ENCODE peak calls at places on chromosomes 1 and 21, in five cellular contexts. One of them, this sample, is unnamed.

GRCh38 chr1:43238104-43238503 is 31.7 kb upstream of the TMEM125 start:
- DNase-seq in ascending aorta: no peak
- DNase-seq in mesothelial cell of epicardium: peak
- DNase-seq in Calu3: peak
- DNase-seq in activated CD4-positive, alpha-beta memory T cell treated with anti-CD3 and anti-CD28 coated beads, Interleukin-2, amount 10 ng/mL, durations not matched to agents 7 days and 5 days: peak
- DNase-seq in this sample: peak

GRCh38 chr1:6260961-6261614 is at the start of gene GPR153:
- DNase-seq in ascending aorta: no peak
- DNase-seq in mesothelial cell of epicardium: peak
- DNase-seq in Calu3: peak
- DNase-seq in activated CD4-positive, alpha-beta memory T cell treated with anti-CD3 and anti-CD28 coated beads, Interleukin-2, amount 10 ng/mL, durations not matched to agents 7 days and 5 days: peak
- DNase-seq in this sample: no peak

GRCh38 chr1:117003253-117003875 is 1.8 kb downstream of the CD101 start:
- DNase-seq in ascending aorta: no peak
- DNase-seq in mesothelial cell of epicardium: no peak
- DNase-seq in Calu3: no peak
- DNase-seq in activated CD4-positive, alpha-beta memory T cell treated with anti-CD3 and anti-CD28 coated beads, Interleukin-2, amount 10 ng/mL, durations not matched to agents 7 days and 5 days: no peak
- DNase-seq in this sample: no peak

GRCh38 chr1:109980324-109981127 is 4.0 kb upstream of the AHCYL1 start:
- DNase-seq in ascending aorta: no peak
- DNase-seq in mesothelial cell of epicardium: no peak
- DNase-seq in Calu3: peak
- DNase-seq in activated CD4-positive, alpha-beta memory T cell treated with anti-CD3 and anti-CD28 coated beads, Interleukin-2, amount 10 ng/mL, durations not matched to agents 7 days and 5 days: peak
- DNase-seq in this sample: no peak

GRCh38 chr1:192263436-192263835 is 53.4 kb upstream of the RGS21 start:
- DNase-seq in ascending aorta: no peak
- DNase-seq in mesothelial cell of epicardium: no peak
- DNase-seq in Calu3: no peak
- DNase-seq in activated CD4-positive, alpha-beta memory T cell treated with anti-CD3 and anti-CD28 coated beads, Interleukin-2, amount 10 ng/mL, durations not matched to agents 7 days and 5 days: no peak
- DNase-seq in this sample: no peak

GRCh38 chr1:187342495-187342894 is 513.7 kb downstream of the PLA2G4A start:
- DNase-seq in ascending aorta: no peak
- DNase-seq in mesothelial cell of epicardium: no peak
- DNase-seq in Calu3: no peak
- DNase-seq in activated CD4-positive, alpha-beta memory T cell treated with anti-CD3 and anti-CD28 coated beads, Interleukin-2, amount 10 ng/mL, durations not matched to agents 7 days and 5 days: no peak
- DNase-seq in this sample: no peak

GRCh38 chr1:203187306-203188264 is 1.1 kb upstream of the CHI3L1 start:
- DNase-seq in ascending aorta: no peak
- DNase-seq in mesothelial cell of epicardium: no peak
- DNase-seq in Calu3: no peak
- DNase-seq in activated CD4-positive, alpha-beta memory T cell treated with anti-CD3 and anti-CD28 coated beads, Interleukin-2, amount 10 ng/mL, durations not matched to agents 7 days and 5 days: no peak
- DNase-seq in this sample: no peak

GRCh38 chr21:46424621-46425020 is 34.1 kb upstream of the DIP2A start:
- DNase-seq in ascending aorta: no peak
- DNase-seq in mesothelial cell of epicardium: no peak
- DNase-seq in Calu3: no peak
- DNase-seq in activated CD4-positive, alpha-beta memory T cell treated with anti-CD3 and anti-CD28 coated beads, Interleukin-2, amount 10 ng/mL, durations not matched to agents 7 days and 5 days: peak
- DNase-seq in this sample: no peak

GRCh38 chr1:24294757-24295371 is 24.3 kb upstream of the GRHL3 start:
- DNase-seq in ascending aorta: no peak
- DNase-seq in mesothelial cell of epicardium: no peak
- DNase-seq in Calu3: no peak
- DNase-seq in activated CD4-positive, alpha-beta memory T cell treated with anti-CD3 and anti-CD28 coated beads, Interleukin-2, amount 10 ng/mL, durations not matched to agents 7 days and 5 days: no peak
- DNase-seq in this sample: peak

GRCh38 chr1:158607296-158607695 is 2.2 kb downstream of the OR10Z1 start:
- DNase-seq in ascending aorta: no peak
- DNase-seq in mesothelial cell of epicardium: no peak
- DNase-seq in Calu3: no peak
- DNase-seq in activated CD4-positive, alpha-beta memory T cell treated with anti-CD3 and anti-CD28 coated beads, Interleukin-2, amount 10 ng/mL, durations not matched to agents 7 days and 5 days: no peak
- DNase-seq in this sample: no peak

GRCh38 chr1:229370601-229371021 is 27.8 kb upstream of the CCSAP start:
- DNase-seq in ascending aorta: no peak
- DNase-seq in mesothelial cell of epicardium: no peak
- DNase-seq in Calu3: no peak
- DNase-seq in activated CD4-positive, alpha-beta memory T cell treated with anti-CD3 and anti-CD28 coated beads, Interleukin-2, amount 10 ng/mL, durations not matched to agents 7 days and 5 days: no peak
- DNase-seq in this sample: no peak

GRCh38 chr1:6351480-6352137 is 42.0 kb downstream of the ACOT7 start:
- DNase-seq in ascending aorta: no peak
- DNase-seq in mesothelial cell of epicardium: no peak
- DNase-seq in Calu3: no peak
- DNase-seq in activated CD4-positive, alpha-beta memory T cell treated with anti-CD3 and anti-CD28 coated beads, Interleukin-2, amount 10 ng/mL, durations not matched to agents 7 days and 5 days: no peak
- DNase-seq in this sample: no peak

GRCh38 chr21:45532826-45533730 is 9.2 kb downstream of the SLC19A1 start:
- DNase-seq in ascending aorta: no peak
- DNase-seq in mesothelial cell of epicardium: no peak
- DNase-seq in Calu3: no peak
- DNase-seq in activated CD4-positive, alpha-beta memory T cell treated with anti-CD3 and anti-CD28 coated beads, Interleukin-2, amount 10 ng/mL, durations not matched to agents 7 days and 5 days: no peak
- DNase-seq in this sample: no peak

GRCh38 chr1:159949891-159950480 is 4.1 kb downstream of the SLAMF9 start:
- DNase-seq in ascending aorta: no peak
- DNase-seq in mesothelial cell of epicardium: no peak
- DNase-seq in Calu3: no peak
- DNase-seq in activated CD4-positive, alpha-beta memory T cell treated with anti-CD3 and anti-CD28 coated beads, Interleukin-2, amount 10 ng/mL, durations not matched to agents 7 days and 5 days: no peak
- DNase-seq in this sample: no peak

GRCh38 chr1:62687421-62687902 is 724 bp downstream of the DOCK7 start:
- DNase-seq in ascending aorta: no peak
- DNase-seq in mesothelial cell of epicardium: no peak
- DNase-seq in Calu3: peak
- DNase-seq in activated CD4-positive, alpha-beta memory T cell treated with anti-CD3 and anti-CD28 coated beads, Interleukin-2, amount 10 ng/mL, durations not matched to agents 7 days and 5 days: peak
- DNase-seq in this sample: peak

GRCh38 chr1:64956241-64956640 is 10.1 kb downstream of the JAK1 start:
- DNase-seq in ascending aorta: no peak
- DNase-seq in mesothelial cell of epicardium: no peak
- DNase-seq in Calu3: no peak
- DNase-seq in activated CD4-positive, alpha-beta memory T cell treated with anti-CD3 and anti-CD28 coated beads, Interleukin-2, amount 10 ng/mL, durations not matched to agents 7 days and 5 days: no peak
- DNase-seq in this sample: peak

GRCh38 chr1:89104687-89105086 is 21.2 kb downstream of the GBP2 start:
- DNase-seq in ascending aorta: no peak
- DNase-seq in mesothelial cell of epicardium: no peak
- DNase-seq in Calu3: no peak
- DNase-seq in activated CD4-positive, alpha-beta memory T cell treated with anti-CD3 and anti-CD28 coated beads, Interleukin-2, amount 10 ng/mL, durations not matched to agents 7 days and 5 days: no peak
- DNase-seq in this sample: no peak

GRCh38 chr1:82731216-82731615 is 930.5 kb downstream of the ADGRL2 start:
- DNase-seq in ascending aorta: no peak
- DNase-seq in mesothelial cell of epicardium: no peak
- DNase-seq in Calu3: no peak
- DNase-seq in activated CD4-positive, alpha-beta memory T cell treated with anti-CD3 and anti-CD28 coated beads, Interleukin-2, amount 10 ng/mL, durations not matched to agents 7 days and 5 days: no peak
- DNase-seq in this sample: no peak

GRCh38 chr1:71783096-71783495 is 499.2 kb downstream of the NEGR1 start:
- DNase-seq in ascending aorta: no peak
- DNase-seq in mesothelial cell of epicardium: no peak
- DNase-seq in Calu3: no peak
- DNase-seq in activated CD4-positive, alpha-beta memory T cell treated with anti-CD3 and anti-CD28 coated beads, Interleukin-2, amount 10 ng/mL, durations not matched to agents 7 days and 5 days: no peak
- DNase-seq in this sample: no peak

GRCh38 chr1:20590313-20590777 is 1.4 kb downstream of the CDA start:
- DNase-seq in ascending aorta: no peak
- DNase-seq in mesothelial cell of epicardium: no peak
- DNase-seq in Calu3: no peak
- DNase-seq in activated CD4-positive, alpha-beta memory T cell treated with anti-CD3 and anti-CD28 coated beads, Interleukin-2, amount 10 ng/mL, durations not matched to agents 7 days and 5 days: no peak
- DNase-seq in this sample: no peak

GRCh38 chr1:96080925-96081324 is 640.7 kb upstream of the PTBP2 start:
- DNase-seq in ascending aorta: no peak
- DNase-seq in mesothelial cell of epicardium: no peak
- DNase-seq in Calu3: no peak
- DNase-seq in activated CD4-positive, alpha-beta memory T cell treated with anti-CD3 and anti-CD28 coated beads, Interleukin-2, amount 10 ng/mL, durations not matched to agents 7 days and 5 days: no peak
- DNase-seq in this sample: no peak

GRCh38 chr21:37413553-37414291 is 47.1 kb downstream of the DYRK1A start:
- DNase-seq in ascending aorta: no peak
- DNase-seq in mesothelial cell of epicardium: no peak
- DNase-seq in Calu3: no peak
- DNase-seq in activated CD4-positive, alpha-beta memory T cell treated with anti-CD3 and anti-CD28 coated beads, Interleukin-2, amount 10 ng/mL, durations not matched to agents 7 days and 5 days: no peak
- DNase-seq in this sample: no peak

GRCh38 chr1:64282353-64282752 is 78.9 kb downstream of the UBE2U start:
- DNase-seq in ascending aorta: no peak
- DNase-seq in mesothelial cell of epicardium: peak
- DNase-seq in Calu3: peak
- DNase-seq in activated CD4-positive, alpha-beta memory T cell treated with anti-CD3 and anti-CD28 coated beads, Interleukin-2, amount 10 ng/mL, durations not matched to agents 7 days and 5 days: no peak
- DNase-seq in this sample: no peak

GRCh38 chr21:35338281-35338680 is 289.2 kb upstream of the RUNX1 start:
- DNase-seq in ascending aorta: no peak
- DNase-seq in mesothelial cell of epicardium: no peak
- DNase-seq in Calu3: no peak
- DNase-seq in activated CD4-positive, alpha-beta memory T cell treated with anti-CD3 and anti-CD28 coated beads, Interleukin-2, amount 10 ng/mL, durations not matched to agents 7 days and 5 days: no peak
- DNase-seq in this sample: no peak

GRCh38 chr1:12161662-12162458 is 4.9 kb upstream of the TNFRSF1B start:
- DNase-seq in ascending aorta: peak
- DNase-seq in mesothelial cell of epicardium: no peak
- DNase-seq in Calu3: peak
- DNase-seq in activated CD4-positive, alpha-beta memory T cell treated with anti-CD3 and anti-CD28 coated beads, Interleukin-2, amount 10 ng/mL, durations not matched to agents 7 days and 5 days: peak
- DNase-seq in this sample: peak

GRCh38 chr21:15730484-15731242 is 881 bp downstream of the USP25 start:
- DNase-seq in ascending aorta: no peak
- DNase-seq in mesothelial cell of epicardium: no peak
- DNase-seq in Calu3: no peak
- DNase-seq in activated CD4-positive, alpha-beta memory T cell treated with anti-CD3 and anti-CD28 coated beads, Interleukin-2, amount 10 ng/mL, durations not matched to agents 7 days and 5 days: peak
- DNase-seq in this sample: no peak

GRCh38 chr1:245232936-245233335 is 78.2 kb downstream of the KIF26B start:
- DNase-seq in ascending aorta: no peak
- DNase-seq in mesothelial cell of epicardium: no peak
- DNase-seq in Calu3: no peak
- DNase-seq in activated CD4-positive, alpha-beta memory T cell treated with anti-CD3 and anti-CD28 coated beads, Interleukin-2, amount 10 ng/mL, durations not matched to agents 7 days and 5 days: no peak
- DNase-seq in this sample: no peak

GRCh38 chr21:16551101-16551695 is 821.4 kb downstream of the USP25 start:
- DNase-seq in ascending aorta: no peak
- DNase-seq in mesothelial cell of epicardium: no peak
- DNase-seq in Calu3: no peak
- DNase-seq in activated CD4-positive, alpha-beta memory T cell treated with anti-CD3 and anti-CD28 coated beads, Interleukin-2, amount 10 ng/mL, durations not matched to agents 7 days and 5 days: no peak
- DNase-seq in this sample: peak

GRCh38 chr1:206794294-206794908 is 22.1 kb upstream of the IL10 start:
- DNase-seq in ascending aorta: no peak
- DNase-seq in mesothelial cell of epicardium: no peak
- DNase-seq in Calu3: no peak
- DNase-seq in activated CD4-positive, alpha-beta memory T cell treated with anti-CD3 and anti-CD28 coated beads, Interleukin-2, amount 10 ng/mL, durations not matched to agents 7 days and 5 days: no peak
- DNase-seq in this sample: no peak

GRCh38 chr1:10132316-10132715 is 78.1 kb upstream of the KIF1B start:
- DNase-seq in ascending aorta: no peak
- DNase-seq in mesothelial cell of epicardium: no peak
- DNase-seq in Calu3: no peak
- DNase-seq in activated CD4-positive, alpha-beta memory T cell treated with anti-CD3 and anti-CD28 coated beads, Interleukin-2, amount 10 ng/mL, durations not matched to agents 7 days and 5 days: no peak
- DNase-seq in this sample: no peak

GRCh38 chr1:169307176-169307575 is 60.4 kb downstream of the NME7 start:
- DNase-seq in ascending aorta: no peak
- DNase-seq in mesothelial cell of epicardium: no peak
- DNase-seq in Calu3: no peak
- DNase-seq in activated CD4-positive, alpha-beta memory T cell treated with anti-CD3 and anti-CD28 coated beads, Interleukin-2, amount 10 ng/mL, durations not matched to agents 7 days and 5 days: no peak
- DNase-seq in this sample: no peak

GRCh38 chr1:203682401-203683383 is 56.1 kb downstream of the ATP2B4 start:
- DNase-seq in ascending aorta: no peak
- DNase-seq in mesothelial cell of epicardium: no peak
- DNase-seq in Calu3: no peak
- DNase-seq in activated CD4-positive, alpha-beta memory T cell treated with anti-CD3 and anti-CD28 coated beads, Interleukin-2, amount 10 ng/mL, durations not matched to agents 7 days and 5 days: peak
- DNase-seq in this sample: no peak

This sample was measured in NCI-H460.